ENCODE peak calls at places on chromosome 5, in seven cellular contexts. F is lower lobe of right lung, R is left ventricle myocardium inferior, W is tibial nerve, U is mucosa of descending colon, C is right lobe of liver, T is mesendoderm. D is an unnamed sample.

GRCh38 chr5:133624316-133624715 is 12.0 kb upstream of the FSTL4 start:
- DNase-seq in F (no peak), R (no peak), U (no peak), W (no peak), T (no peak), C (no peak), D (no peak)

GRCh38 chr5:16681761-16682335 is 65.1 kb upstream of the RETREG1 start:
- DNase-seq in T (no peak), R (no peak), W (no peak), C (no peak), U (no peak), F (no peak), D (no peak)

GRCh38 chr5:43553381-43553780 is 3.5 kb downstream of the PAIP1 start:
- DNase-seq in W (no peak), U (no peak), C (no peak), R (no peak), T (peak; percentile 60), F (no peak), D (no peak)

GRCh38 chr5:79436821-79437220 is 77.1 kb downstream of the HOMER1 start:
- DNase-seq in F (no peak), C (no peak), R (no peak), U (no peak), W (no peak), T (no peak), D (no peak)

GRCh38 chr5:59296317-59297264 is 596.9 kb downstream of the PDE4D start:
- DNase-seq in U (no peak), T (no peak), W (no peak), F (no peak), R (no peak), C (no peak), D (no peak)

GRCh38 chr5:69049151-69049550 is 44.7 kb upstream of the SLC30A5 start:
- DNase-seq in C (no peak), W (no peak), U (no peak), T (no peak), F (no peak), R (no peak), D (no peak)

GRCh38 chr5:158923799-158924551 is 175.7 kb downstream of the EBF1 start:
- DNase-seq in F (no peak), U (no peak), T (peak; percentile 5), C (no peak), W (no peak), R (no peak), D (no peak)

GRCh38 chr5:108315829-108316228 is 66.1 kb downstream of the FBXL17 start:
- DNase-seq in T (no peak), U (no peak), F (no peak), R (no peak), C (no peak), W (no peak), D (no peak)

GRCh38 chr5:75640395-75640794 is 29.1 kb downstream of the ANKDD1B start:
- DNase-seq in C (no peak), U (no peak), W (no peak), R (no peak), F (no peak), T (no peak), D (no peak)

GRCh38 chr5:72955143-72955767 is 586 bp upstream of the FCHO2 start:
- DNase-seq in T (peak; percentile 74), C (peak; percentile 90), W (peak; percentile 43), R (peak; percentile 86), U (peak; percentile 85), F (peak; percentile 92), D (peak; percentile 94)

GRCh38 chr5:110726249-110727024 is at the start of gene TMEM232:
- DNase-seq in F (peak; percentile 84), W (peak; percentile 17), T (peak; percentile 92), C (peak; percentile 82), R (peak; percentile 51), U (peak; percentile 69), D (peak; percentile 79)

GRCh38 chr5:133754575-133755169 is 142.3 kb upstream of the FSTL4 start:
- DNase-seq in W (no peak), C (no peak), F (no peak), U (peak; percentile 30), R (no peak), T (peak; percentile 74), D (no peak)

GRCh38 chr5:160036243-160036642 is 27.3 kb downstream of the TTC1 start:
- DNase-seq in U (no peak), T (no peak), F (no peak), W (no peak), R (no peak), C (no peak), D (no peak)

GRCh38 chr5:132473019-132473531 is 17.5 kb downstream of the IRF1 start:
- DNase-seq in F (no peak), C (no peak), R (peak; percentile 14), W (no peak), T (no peak), U (peak; percentile 67), D (peak; percentile 70)

DNA sequence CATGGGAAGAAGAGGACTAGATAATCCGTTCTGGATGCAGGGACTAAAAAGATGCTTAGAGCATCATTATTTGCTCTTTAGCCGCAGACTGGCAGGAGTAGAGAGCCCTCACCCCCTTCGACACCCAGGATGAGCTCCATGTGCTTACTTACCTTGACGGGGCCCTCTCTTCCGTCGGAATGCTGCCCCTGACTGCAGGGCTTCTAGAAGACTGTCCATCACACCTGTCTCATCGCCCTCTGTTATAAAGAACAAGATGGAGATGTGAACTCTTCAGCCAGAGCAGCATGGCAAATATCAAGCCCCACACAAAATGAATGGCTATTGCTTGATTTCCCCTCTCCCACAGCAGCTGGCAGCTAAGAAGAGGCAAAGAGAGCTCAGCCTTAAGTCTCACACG is 35.1 kb downstream of the PCDHGC5 start:
- DNase-seq in R (no peak), C (no peak), F (no peak), U (no peak), T (no peak), W (no peak), D (no peak)
- H3K4me1 ChIP-seq in R (peaks cover 84% of the 10 kb centered on the region), C (peaks cover 6% of the 10 kb centered on the region), F (peaks cover 73% of the 10 kb centered on the region), U (peaks cover 34% of the 10 kb centered on the region), T (peaks cover 3% of the 10 kb centered on the region), W (peaks cover 24% of the 10 kb centered on the region), D (no peaks in the 10 kb centered on the region)

DNA sequence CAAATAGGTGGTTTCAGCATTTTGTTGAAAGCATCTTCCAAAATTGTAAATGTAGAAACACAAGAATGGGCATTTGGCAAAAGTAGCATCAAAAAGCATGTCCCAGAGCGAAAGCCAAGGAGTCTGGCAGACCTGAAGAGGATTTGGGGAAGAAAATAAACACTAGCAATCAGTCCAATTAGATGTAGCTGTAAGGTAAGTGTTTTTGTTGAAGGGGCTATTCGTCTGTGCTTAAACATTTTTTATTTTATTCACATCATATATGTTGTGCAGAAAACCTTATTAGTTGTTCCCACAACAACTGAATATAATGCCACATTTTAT is 954.1 kb upstream of the COX7C start:
- DNase-seq in W (no peak), T (no peak), U (no peak), R (no peak), C (no peak), F (no peak), D (no peak)
- H3K4me3 ChIP-seq in W (no peak overlapping the region), T (no peak overlapping the region), U (no peak overlapping the region), R (no peak overlapping the region), C (no peak overlapping the region), F (no peak overlapping the region), D (no peak overlapping the region)

GRCh38 chr5:95725937-95726810 is 5.0 kb upstream of the RHOBTB3 start:
- DNase-seq in R (no peak), C (no peak), F (no peak), U (no peak), T (no peak), W (no peak), D (no peak)
- H3K4me1 ChIP-seq in R (peaks cover 79% of the 10 kb centered on the region), C (peaks cover 6% of the 10 kb centered on the region), F (peaks cover 26% of the 10 kb centered on the region), U (peaks cover 6% of the 10 kb centered on the region), T (peaks cover 12% of the 10 kb centered on the region), W (peaks cover 28% of the 10 kb centered on the region), D (no peaks in the 10 kb centered on the region)

GRCh38 chr5:150340614-150341265 is 16.8 kb upstream of the TCOF1 start:
- DNase-seq in C (no peak), W (no peak), T (no peak), U (no peak), R (no peak), F (no peak), D (no peak)
- H3K4me3 ChIP-seq in C (no peak overlapping the region), W (no peak overlapping the region), T (no peak overlapping the region), U (no peak overlapping the region), R (no peak overlapping the region), F (no peak overlapping the region), D (no peak overlapping the region)

DNA sequence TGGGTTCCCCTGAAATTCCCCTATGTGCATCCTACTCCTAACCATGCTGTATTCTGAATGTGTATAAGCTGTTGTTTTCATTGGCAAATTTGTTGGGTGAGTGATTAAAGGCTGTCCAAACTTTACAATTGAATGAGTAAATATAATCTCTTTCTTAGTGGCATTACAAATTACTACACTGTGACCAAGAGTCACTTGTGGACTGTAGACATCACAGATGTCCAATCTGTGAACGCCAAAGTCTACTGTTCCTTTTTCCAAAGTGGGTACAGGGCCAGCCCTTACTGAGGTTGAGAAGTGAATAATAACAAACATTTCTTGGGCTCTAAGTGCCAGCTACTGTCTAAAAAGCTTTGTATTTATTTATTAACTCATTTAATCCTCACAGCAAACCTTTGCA is 29.7 kb downstream of the MTMR12 start:
- DNase-seq in R (no peak), C (no peak), U (no peak), W (no peak), T (no peak), F (no peak), D (no peak)
- H3K4me1 ChIP-seq in R (peaks cover 57% of the 10 kb centered on the region), C (no peaks in the 10 kb centered on the region), U (no peaks in the 10 kb centered on the region), W (no peaks in the 10 kb centered on the region), T (peaks cover 9% of the 10 kb centered on the region), F (peaks cover 4% of the 10 kb centered on the region), D (peaks cover 5% of the 10 kb centered on the region)

GRCh38 chr5:144206136-144206535 is 35.5 kb downstream of the KCTD16 start:
- DNase-seq in T (no peak), U (no peak), R (no peak), W (no peak), C (no peak), F (no peak), D (no peak)

GRCh38 chr5:144209421-144209820 is 38.7 kb downstream of the KCTD16 start:
- DNase-seq in T (no peak), F (no peak), R (no peak), C (no peak), W (no peak), U (no peak), D (no peak)

GRCh38 chr5:144205141-144205551 is 34.5 kb downstream of the KCTD16 start:
- DNase-seq in U (no peak), F (no peak), R (peak; percentile 17), T (peak; percentile 51), C (no peak), W (no peak), D (peak; percentile 80)

GRCh38 chr5:144203750-144204596 is 33.3 kb downstream of the KCTD16 start:
- DNase-seq in F (no peak), U (no peak), W (peak; percentile 20), C (no peak), R (no peak), T (peak; percentile 70), D (no peak)

DNA sequence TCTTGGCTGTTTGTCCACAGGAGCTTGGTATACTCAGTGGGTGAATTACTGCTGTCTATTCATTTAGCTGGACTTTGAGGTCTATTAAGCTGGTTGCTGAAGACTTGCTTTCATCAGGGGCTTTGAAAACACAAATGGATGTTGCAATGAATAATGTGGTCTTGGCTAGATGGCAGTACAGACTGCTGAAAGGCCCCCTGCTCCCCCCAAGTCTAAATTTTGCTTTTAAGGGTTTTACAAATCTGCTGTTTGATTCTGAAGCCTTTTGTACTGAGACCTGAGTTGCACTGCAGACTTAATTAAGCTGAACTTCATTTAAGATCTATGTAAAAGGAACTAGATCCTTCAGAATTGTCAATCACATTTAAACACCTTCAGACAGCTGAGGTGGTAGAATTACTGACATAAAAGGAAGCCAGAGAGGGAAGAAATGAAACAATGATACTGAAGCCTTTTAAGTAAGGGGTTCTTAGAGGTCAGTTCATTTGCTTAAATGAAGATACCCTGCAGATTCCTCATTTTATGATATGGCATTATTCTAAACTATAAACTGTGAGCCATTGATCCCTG is 37.3 kb downstream of the KCTD16 start:
- DNase-seq in U (no peak), R (no peak), C (no peak), F (no peak), T (no peak), W (no peak), D (no peak)
- H3K4me3 ChIP-seq in U (no peak overlapping the region), R (no peak overlapping the region), C (no peak overlapping the region), F (peak overlapping the region; percentile 14), T (no peak overlapping the region), W (no peak overlapping the region), D (no peak overlapping the region)

D was measured in aorta.